ENCODE peak calls at places on chromosome 7, in eight cellular contexts. Q, J, B, T, S, E, A and I are unnamed samples.

GRCh38 chr7:30321089-30321991 is 36.9 kb downstream of the ZNRF2 start:
- DNase-seq in J (no peak), A (no peak), B (no peak), S (no peak), T (no peak), E (no peak), Q (no peak), I (no peak)

GRCh38 chr7:98133181-98133580 is 26.5 kb downstream of the LMTK2 start:
- DNase-seq in Q (peak), B (no peak), T (no peak), J (no peak), E (no peak), A (no peak), S (no peak), I (no peak)

GRCh38 chr7:122143376-122143750 is 686 bp downstream of the AASS start:
- DNase-seq in E (peak), T (peak), Q (no peak), B (peak), J (no peak), A (no peak), S (no peak), I (peak)

GRCh38 chr7:117386125-117386709 is 41.1 kb downstream of the ASZ1 start:
- DNase-seq in J (no peak), E (no peak), Q (no peak), T (no peak), B (no peak), S (no peak), A (no peak), I (no peak)

GRCh38 chr7:100190059-100190711 is 12.5 kb downstream of the STAG3 start:
- DNase-seq in J (peak), Q (no peak), E (no peak), A (no peak), T (no peak), S (no peak), B (no peak), I (no peak)

GRCh38 chr7:156764016-156764669 is 123.6 kb downstream of the RNF32 start:
- DNase-seq in S (peak), E (peak), J (peak), Q (no peak), A (no peak), B (peak), T (no peak), I (no peak)

GRCh38 chr7:100118388-100119074 is 627 bp downstream of the TAF6 start:
- DNase-seq in J (no peak), Q (no peak), T (no peak), B (no peak), S (no peak), A (no peak), E (no peak), I (no peak)

GRCh38 chr7:9822458-9823290 is 1151.0 kb upstream of the PHF14 start:
- DNase-seq in T (no peak), B (no peak), Q (no peak), J (no peak), S (no peak), E (peak), A (no peak), I (no peak)

GRCh38 chr7:12839508-12840153 is 152.2 kb downstream of the ARL4A start:
- DNase-seq in T (no peak), E (peak), B (no peak), J (no peak), S (peak), A (no peak), Q (no peak), I (no peak)

GRCh38 chr7:131620673-131621609 is 64.5 kb upstream of the PODXL start:
- DNase-seq in B (no peak), T (no peak), A (no peak), Q (peak), S (peak), J (no peak), E (no peak), I (no peak)

GRCh38 chr7:921581-922333 is 32.7 kb downstream of the ADAP1 start:
- DNase-seq in T (no peak), B (no peak), Q (no peak), E (peak), J (no peak), S (no peak), A (peak), I (no peak)

GRCh38 chr7:12640299-12641096 is 46.9 kb upstream of the ARL4A start:
- DNase-seq in T (no peak), J (no peak), A (no peak), B (no peak), S (no peak), E (no peak), Q (no peak), I (no peak)

GRCh38 chr7:38831262-38831661 is 77.7 kb downstream of the VPS41 start:
- DNase-seq in J (no peak), Q (no peak), B (no peak), A (no peak), S (no peak), E (no peak), T (no peak), I (no peak)

GRCh38 chr7:122219253-122219865 is 75.3 kb upstream of the AASS start:
- DNase-seq in Q (no peak), B (no peak), E (no peak), J (peak), S (no peak), T (no peak), A (no peak), I (no peak)

GRCh38 chr7:101572156-101572555 is 56.9 kb downstream of the MYL10 start:
- DNase-seq in B (no peak), S (no peak), Q (no peak), E (no peak), T (no peak), J (no peak), A (no peak), I (no peak)

GRCh38 chr7:151710121-151710640 is 166.7 kb downstream of the PRKAG2 start:
- DNase-seq in J (no peak), A (no peak), Q (no peak), E (no peak), B (no peak), S (no peak), T (no peak), I (no peak)

GRCh38 chr7:107931740-107932515 is 40.9 kb downstream of the DLD start:
- DNase-seq in A (no peak), S (no peak), E (no peak), T (no peak), Q (no peak), B (no peak), J (no peak), I (no peak)

GRCh38 chr7:48992816-48993215 is 68.5 kb downstream of the CDC14C start:
- DNase-seq in Q (no peak), A (no peak), S (no peak), E (no peak), T (no peak), J (no peak), B (no peak), I (no peak)

GRCh38 chr7:101650579-101651081 is 21.5 kb upstream of the MYL10 start:
- DNase-seq in E (no peak), B (no peak), Q (no peak), T (no peak), A (no peak), J (no peak), S (no peak), I (no peak)

GRCh38 chr7:105497016-105497415 is 25.1 kb downstream of the PUS7 start:
- DNase-seq in A (no peak), T (no peak), S (no peak), E (no peak), B (no peak), Q (no peak), J (no peak), I (no peak)

GRCh38 chr7:16753102-16753931 is at the start of gene TSPAN13:
- DNase-seq in B (peak), T (no peak), S (peak), E (peak), J (peak), Q (peak), A (peak), I (peak)

DNA sequence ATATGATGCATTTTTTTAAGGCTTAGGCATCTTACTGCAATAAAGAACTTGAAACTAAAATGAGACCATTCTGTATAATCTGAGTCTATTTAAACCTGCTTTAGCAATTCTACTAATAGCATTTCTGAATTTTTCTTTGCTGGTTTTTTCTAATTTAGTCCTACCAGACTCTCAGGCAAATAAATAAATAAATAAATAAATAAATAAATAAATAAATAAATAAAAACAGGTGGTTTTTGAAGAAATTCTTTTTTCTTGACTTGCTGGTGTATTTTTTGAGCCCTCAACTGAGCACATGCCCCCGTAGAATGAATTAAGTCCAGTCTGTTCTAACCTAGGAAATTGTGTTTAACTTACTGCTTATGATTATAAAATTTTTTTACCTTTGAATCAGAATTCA is 134.7 kb upstream of the FOXP2 start:
- DNase-seq in S (no peak), E (no peak), B (no peak), Q (no peak), T (no peak), J (no peak), A (no peak), I (no peak)
- H3K27ac ChIP-seq in S (no peak), E (no peak), B (no peak), Q (no peak), T (no peak), J (no peak), A (no peak), I (no peak)

DNA sequence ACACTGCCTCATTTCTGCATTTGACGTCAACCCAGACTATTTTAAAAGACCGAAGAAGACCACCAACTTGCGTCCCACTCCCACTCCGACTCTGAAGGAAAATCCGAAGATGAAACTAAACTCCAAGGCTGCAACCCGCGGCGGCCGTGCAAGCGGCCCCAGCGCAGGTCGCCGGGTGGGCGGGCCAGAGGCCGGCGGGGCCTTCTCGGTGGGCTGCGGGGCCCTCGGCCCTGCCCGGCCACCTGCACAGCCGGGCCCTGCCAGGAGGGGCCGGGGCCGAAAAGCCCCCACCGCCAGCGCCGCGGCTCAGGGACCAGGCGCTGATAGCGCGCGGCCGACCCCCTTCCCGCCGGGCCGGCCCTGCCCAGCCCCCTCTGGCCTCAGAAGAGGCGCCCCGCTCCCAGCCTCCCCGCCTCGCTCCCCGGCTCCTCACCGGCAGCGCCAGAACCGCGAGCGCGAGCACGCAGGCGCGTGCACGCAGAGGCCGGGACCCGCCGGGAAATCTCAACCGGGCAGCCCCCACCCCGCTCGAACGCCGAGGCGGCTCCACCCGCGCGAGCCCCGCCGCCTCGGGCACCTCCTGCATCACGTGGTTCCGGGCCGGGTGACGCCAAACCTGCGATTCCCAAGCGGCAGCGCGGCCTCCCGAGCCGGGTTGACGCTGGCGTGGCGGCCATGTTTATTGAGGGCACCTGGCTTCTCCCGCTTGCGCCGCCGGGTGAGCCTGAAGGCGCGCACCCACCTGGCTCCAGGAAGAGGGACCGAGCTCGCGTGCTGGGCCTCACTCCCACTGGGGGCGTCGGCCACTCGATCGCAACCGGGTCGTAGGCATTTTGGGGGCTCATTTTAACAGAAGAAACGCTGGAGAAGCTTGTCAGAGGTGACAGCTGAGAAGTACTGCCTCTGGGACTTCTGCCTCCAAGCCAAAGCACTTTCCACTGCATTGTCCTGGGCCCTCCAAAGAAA is at the start of gene C7orf25:
- DNase-seq in E (peak), Q (peak), J (peak), A (peak), T (peak), S (peak), B (peak), I (peak)
- TF ChIP-seq CTCF in E (no peak), Q (no peak), J (no peak), A (no peak), T (no peak), S (no peak), B (no peak), I (no peak)

GRCh38 chr7:57342954-57343353 is 107.0 kb upstream of the ZNF716 start:
- DNase-seq in Q (no peak), E (no peak), B (no peak), A (no peak), J (no peak), S (no peak), T (no peak), I (no peak)
- H3K27ac ChIP-seq in Q (no peak), E (peak), B (no peak), A (no peak), J (no peak), S (no peak), T (no peak), I (no peak)

DNA sequence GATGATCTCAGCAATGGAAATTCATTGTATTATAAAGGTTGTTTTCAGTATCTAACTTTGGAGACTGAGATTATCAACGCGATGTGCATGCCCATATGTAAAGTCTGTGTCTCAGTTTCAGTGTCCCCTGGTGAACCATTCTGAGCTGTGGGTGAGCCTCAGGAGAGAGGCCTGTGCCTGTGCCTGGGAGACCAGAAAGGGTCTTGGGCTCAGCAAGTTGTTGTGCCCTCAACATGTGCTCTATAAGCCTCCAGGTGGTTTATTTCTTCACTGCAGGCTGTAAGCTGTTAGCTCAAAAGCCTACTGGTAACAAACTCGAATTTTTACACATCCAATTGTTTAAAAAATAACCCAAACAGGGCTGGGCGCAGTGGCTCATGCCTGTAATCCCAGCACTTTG is 151.9 kb downstream of the PKD1L1 start:
- DNase-seq in Q (no peak), T (no peak), A (no peak), S (no peak), B (no peak), E (no peak), J (no peak), I (no peak)
- TF ChIP-seq CTCF in Q (no peak), T (no peak), A (no peak), S (no peak), B (no peak), E (no peak), J (no peak), I (no peak)

DNA sequence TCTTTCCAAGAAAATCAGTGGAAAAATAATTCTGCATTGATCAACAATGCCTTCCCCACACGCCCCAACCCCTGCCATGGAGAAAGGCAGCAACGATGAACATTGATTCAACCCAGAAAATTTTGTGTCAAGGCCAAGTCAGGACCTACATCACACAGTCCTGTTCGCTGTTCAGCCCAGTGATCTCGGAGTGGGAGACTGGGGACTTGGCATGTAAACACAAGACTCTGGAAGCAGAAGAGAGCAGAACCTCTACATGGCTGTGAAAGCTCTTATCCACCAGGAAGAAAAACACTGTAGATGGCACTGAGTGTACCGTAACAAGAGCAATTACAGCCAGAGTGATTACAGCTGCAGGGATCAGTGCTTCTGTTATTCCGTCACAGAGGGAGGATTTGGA is 136.6 kb downstream of the IQUB start:
- DNase-seq in E (no peak), T (no peak), J (no peak), B (no peak), A (no peak), S (no peak), Q (no peak), I (no peak)
- H3K27ac ChIP-seq in E (no peak), T (no peak), J (no peak), B (no peak), A (no peak), S (no peak), Q (no peak), I (no peak)

DNA sequence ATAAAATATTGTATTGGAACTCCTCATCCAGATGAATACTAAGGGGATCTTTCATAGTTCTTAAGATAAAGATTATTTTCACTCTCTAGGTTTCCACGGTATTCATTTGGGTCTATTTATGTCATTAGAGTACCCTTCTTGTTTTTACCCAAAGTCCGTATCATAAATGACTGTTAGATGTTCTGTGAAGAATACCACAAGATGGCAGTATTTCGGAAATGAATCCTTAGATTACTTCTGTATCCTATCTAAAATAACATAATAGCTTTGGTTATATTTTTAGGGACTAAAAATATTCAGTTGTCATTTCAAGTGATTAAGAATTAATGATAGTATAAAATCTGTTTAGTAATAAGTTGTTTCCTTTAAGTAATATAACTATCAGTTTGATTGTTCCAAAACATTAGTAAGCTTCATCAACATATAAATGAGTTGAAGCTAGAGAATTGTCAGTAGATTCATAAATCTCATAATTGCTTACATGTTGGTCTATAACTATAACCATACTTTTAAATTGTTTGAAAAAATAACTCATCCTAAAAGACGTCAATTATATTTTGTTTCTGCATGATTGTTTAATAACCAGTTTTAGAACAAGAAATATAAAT is 337.5 kb upstream of the KCND2 start:
- DNase-seq in J (peak), A (no peak), S (no peak), Q (no peak), E (no peak), B (no peak), T (no peak), I (no peak)
- TF ChIP-seq CTCF in J (peak), A (no peak), S (peak), Q (peak), E (peak), B (no peak), T (peak), I (no peak)

GRCh38 chr7:44583145-44583544 is 1.1 kb upstream of the TMED4 start:
- DNase-seq in B (no peak), J (no peak), S (no peak), E (no peak), Q (no peak), A (no peak), T (no peak), I (no peak)
- H3K27ac ChIP-seq in B (peak), J (peak), S (no peak), E (peak), Q (peak), A (peak), T (peak), I (peak)